ENCODE peak calls at places on chromosomes 1 and 21, in five cellular contexts. J is NCI-H1436; W is stimulated activated CD4-positive, alpha-beta T cell treated with anti-CD3 and anti-CD28 coated beads, TNF-alpha, amount 100 ng/mL, for 1 hour; Q is IMR-90; E is left kidney. V is an unnamed sample.

GRCh38 chr1:234515411-234515810 is 36.4 kb upstream of the TARBP1 start:
- DNase-seq in J (no peak), W (no peak), Q (peak), E (no peak), V (no peak)

GRCh38 chr1:1858382-1859086 is 32.4 kb downstream of the GNB1 start:
- DNase-seq in J (no peak), W (no peak), Q (peak), E (peak), V (no peak)

GRCh38 chr1:185170291-185170848 is 13.4 kb downstream of the SWT1 start:
- DNase-seq in J (peak), W (no peak), Q (peak), E (peak), V (peak)

GRCh38 chr1:23577056-23577985 is 18.0 kb upstream of the ID3 start:
- DNase-seq in J (no peak), W (no peak), Q (peak), E (no peak), V (peak)

GRCh38 chr21:36075171-36075570 is 5.3 kb downstream of the CBR1 start:
- DNase-seq in J (no peak), W (no peak), Q (no peak), E (no peak), V (no peak)

GRCh38 chr1:61055110-61055614 is 27.2 kb upstream of the NFIA start:
- DNase-seq in J (no peak), W (no peak), Q (peak), E (no peak), V (no peak)

GRCh38 chr1:181073638-181074037 is 14.9 kb upstream of the IER5 start:
- DNase-seq in J (no peak), W (no peak), Q (peak), E (no peak), V (no peak)

GRCh38 chr1:71311396-71311795 is 230.6 kb upstream of the ZRANB2 start:
- DNase-seq in J (no peak), W (no peak), Q (no peak), E (no peak), V (no peak)

GRCh38 chr1:41621791-41622190 is 137.3 kb upstream of the EDN2 start:
- DNase-seq in J (no peak), W (no peak), Q (no peak), E (no peak), V (no peak)

GRCh38 chr1:58907398-58907797 is 123.6 kb upstream of the JUN start:
- DNase-seq in J (no peak), W (no peak), Q (no peak), E (peak), V (no peak)

GRCh38 chr1:42936309-42937078 is 22.2 kb downstream of the SLC2A1 start:
- DNase-seq in J (no peak), W (no peak), Q (peak), E (no peak), V (peak)

GRCh38 chr21:42646836-42647235 is 6.6 kb upstream of the PDE9A start:
- DNase-seq in J (no peak), W (no peak), Q (no peak), E (no peak), V (no peak)

GRCh38 chr1:1240822-1241587 is 5.5 kb downstream of the C1QTNF12 start:
- DNase-seq in J (no peak), W (no peak), Q (no peak), E (peak), V (no peak)

GRCh38 chr1:119139393-119139792 is 1.1 kb downstream of the WARS2 start:
- DNase-seq in J (no peak), W (no peak), Q (no peak), E (peak), V (peak)

GRCh38 chr1:53678507-53678906 is 60.5 kb downstream of the GLIS1 start:
- DNase-seq in J (no peak), W (no peak), Q (peak), E (no peak), V (no peak)

GRCh38 chr1:28104866-28105467 is 16.6 kb upstream of the EYA3 start:
- DNase-seq in J (peak), W (no peak), Q (peak), E (peak), V (no peak)

V was measured in memory B cell.